ENCODE peak calls at places on chromosomes 7 and 10, in six cellular contexts. I is activated T-helper 2 cell treated with anti-CD3 and anti-CD28 coated beads, Interferon-gamma antibody, Interleukin-2, Interleukin-4, amounts not matched to agents 10 μg/mL and 5 μg/mL and 100 μg/mL, durations not matched to agents 14 hours and 24 hours and 36 hours; R is ascending aorta; X is activated CD8-positive, alpha-beta memory T cell treated with anti-CD3 and anti-CD28 coated beads for 24 hours; G is T-helper 9 cell; K is AML-193. U is an unnamed sample.

GRCh38 chr10:3906511-3907111 is 121.6 kb upstream of the KLF6 start:
- DNase-seq in I (no peak), R (no peak), X (no peak), G (no peak), K (no peak), U (no peak)

GRCh38 chr7:30281263-30281662 is 3.1 kb upstream of the ZNRF2 start:
- DNase-seq in I (no peak), R (no peak), X (no peak), G (no peak), K (no peak), U (no peak)

GRCh38 chr7:36969376-36969775 is 245.1 kb upstream of the AOAH start:
- DNase-seq in I (no peak), R (no peak), X (no peak), G (no peak), K (peak), U (no peak)

GRCh38 chr10:22370320-22370719 is 25.0 kb downstream of the SPAG6 start:
- DNase-seq in I (no peak), R (no peak), X (no peak), G (no peak), K (no peak), U (no peak)

GRCh38 chr10:68599754-68600040 is 39.6 kb downstream of the TET1 start:
- DNase-seq in I (no peak), R (no peak), X (no peak), G (no peak), K (no peak), U (no peak)

GRCh38 chr7:3092468-3092867 is 48.8 kb upstream of the CARD11 start:
- DNase-seq in I (peak), R (peak), X (peak), G (peak), K (no peak), U (no peak)

GRCh38 chr7:79502151-79502550 is 48.7 kb upstream of the MAGI2 start:
- DNase-seq in I (no peak), R (no peak), X (no peak), G (no peak), K (no peak), U (no peak)

GRCh38 chr10:125134916-125135770 is 25.2 kb downstream of the CTBP2 start:
- DNase-seq in I (no peak), R (no peak), X (no peak), G (no peak), K (no peak), U (no peak)

GRCh38 chr7:93115796-93116195 is 2.0 kb downstream of the SAMD9 start:
- DNase-seq in I (no peak), R (no peak), X (no peak), G (no peak), K (no peak), U (no peak)

GRCh38 chr7:22066484-22066883 is 120.8 kb upstream of the CDCA7L start:
- DNase-seq in I (no peak), R (no peak), X (no peak), G (no peak), K (no peak), U (no peak)

GRCh38 chr10:71970331-71970730 is 6.1 kb downstream of the CHST3 start:
- DNase-seq in I (no peak), R (no peak), X (no peak), G (no peak), K (no peak), U (no peak)

GRCh38 chr7:79293655-79294142 is 159.8 kb downstream of the MAGI2 start:
- DNase-seq in I (no peak), R (no peak), X (no peak), G (no peak), K (no peak), U (no peak)

GRCh38 chr10:110323503-110323902 is 18.8 kb upstream of the SMNDC1 start:
- DNase-seq in I (no peak), R (no peak), X (no peak), G (no peak), K (no peak), U (peak)

GRCh38 chr7:78141533-78142281 is 343.1 kb downstream of the PHTF2 start:
- DNase-seq in I (no peak), R (no peak), X (no peak), G (no peak), K (no peak), U (no peak)

GRCh38 chr10:116108106-116108505 is 164.9 kb downstream of the GFRA1 start:
- DNase-seq in I (no peak), R (no peak), X (no peak), G (no peak), K (no peak), U (no peak)

GRCh38 chr7:91940171-91940570 is 491 bp upstream of the AKAP9 start:
- DNase-seq in I (peak), R (no peak), X (no peak), G (no peak), K (peak), U (no peak)

GRCh38 chr10:123565691-123566660 is 100.2 kb upstream of the GPR26 start:
- DNase-seq in I (no peak), R (no peak), X (peak), G (no peak), K (no peak), U (no peak)

GRCh38 chr10:14153570-14154055 is 177.1 kb downstream of the FRMD4A start:
- DNase-seq in I (no peak), R (no peak), X (no peak), G (no peak), K (no peak), U (no peak)

GRCh38 chr7:12929416-12930140 is 242.1 kb downstream of the ARL4A start:
- DNase-seq in I (no peak), R (no peak), X (no peak), G (no peak), K (no peak), U (no peak)

GRCh38 chr10:72243822-72244437 is 27.9 kb upstream of the ASCC1 start:
- DNase-seq in I (no peak), R (peak), X (no peak), G (no peak), K (no peak), U (peak)

GRCh38 chr10:58641095-58641531 is 128.4 kb downstream of the BICC1 start:
- DNase-seq in I (no peak), R (no peak), X (no peak), G (no peak), K (peak), U (no peak)

GRCh38 chr7:106615808-106616691 is 44.9 kb downstream of the CCDC71L start:
- DNase-seq in I (no peak), R (no peak), X (no peak), G (no peak), K (no peak), U (no peak)

GRCh38 chr7:1758417-1758858 is 88.4 kb downstream of the ELFN1 start:
- DNase-seq in I (no peak), R (no peak), X (no peak), G (no peak), K (no peak), U (no peak)

GRCh38 chr10:121702351-121703320 is 104.4 kb upstream of the FGFR2 start:
- DNase-seq in I (no peak), R (no peak), X (no peak), G (no peak), K (no peak), U (no peak)

GRCh38 chr7:99949645-99950228 is 20.3 kb upstream of the GJC3 start:
- DNase-seq in I (no peak), R (no peak), X (no peak), G (no peak), K (peak), U (no peak)

GRCh38 chr7:46032936-46033335 is 111.9 kb upstream of the IGFBP3 start:
- DNase-seq in I (no peak), R (no peak), X (no peak), G (no peak), K (no peak), U (no peak)

GRCh38 chr7:28130277-28130676 is 50.3 kb downstream of the JAZF1 start:
- DNase-seq in I (no peak), R (no peak), X (no peak), G (no peak), K (no peak), U (no peak)

GRCh38 chr7:99362801-99363200 is 11.7 kb upstream of the ARPC1B start:
- DNase-seq in I (no peak), R (no peak), X (no peak), G (no peak), K (no peak), U (no peak)

GRCh38 chr10:19021162-19021561 is 27.4 kb upstream of the MALRD1 start:
- DNase-seq in I (no peak), R (no peak), X (no peak), G (no peak), K (no peak), U (no peak)

GRCh38 chr10:77479586-77479985 is 158.0 kb downstream of the KCNMA1 start:
- DNase-seq in I (no peak), R (no peak), X (no peak), G (no peak), K (no peak), U (no peak)

GRCh38 chr7:102415685-102416225 is 17.6 kb upstream of the ORAI2 start:
- DNase-seq in I (peak), R (no peak), X (peak), G (peak), K (no peak), U (no peak)

GRCh38 chr7:68925241-68925640 is 673.0 kb upstream of the AUTS2 start:
- DNase-seq in I (no peak), R (no peak), X (no peak), G (no peak), K (no peak), U (no peak)

GRCh38 chr7:111292026-111292430 is 201.1 kb downstream of the LRRN3 start:
- DNase-seq in I (no peak), R (no peak), X (no peak), G (no peak), K (no peak), U (no peak)

GRCh38 chr7:158353606-158354570 is 233.7 kb downstream of the PTPRN2 start:
- DNase-seq in I (no peak), R (no peak), X (peak), G (no peak), K (peak), U (no peak)

GRCh38 chr7:90951229-90951628 is 313.0 kb upstream of the FZD1 start:
- DNase-seq in I (no peak), R (no peak), X (no peak), G (no peak), K (no peak), U (no peak)

GRCh38 chr10:14524692-14525091 is 194.0 kb upstream of the FRMD4A start:
- DNase-seq in I (no peak), R (no peak), X (no peak), G (no peak), K (no peak), U (no peak)

GRCh38 chr10:88080213-88080612 is 216.8 kb downstream of the PTEN start:
- DNase-seq in I (no peak), R (no peak), X (no peak), G (no peak), K (no peak), U (no peak)

U was measured in esophagus muscularis mucosa.